ENCODE peak calls at places on chromosomes 6 and 20, in eight cellular contexts. B, X, G, W, M, U, R and E are unnamed samples.

GRCh38 chr6:4776967-4777925 is 1.0 kb downstream of the CDYL start:
- DNase-seq in B (peak; percentile 47), X (no peak), G (peak; percentile 67), W (peak; percentile 68), M (no peak), U (peak; percentile 39), R (no peak), E (peak; percentile 34)

GRCh38 chr6:167268683-167269280 is 22.3 kb upstream of the UNC93A start:
- DNase-seq in B (no peak), X (no peak), G (no peak), W (no peak), M (no peak), U (no peak), R (no peak), E (no peak)

GRCh38 chr6:29926081-29926794 is 16.1 kb upstream of the HLA-A start:
- DNase-seq in B (peak; percentile 54), X (peak; percentile 71), G (peak; percentile 71), W (no peak), M (no peak), U (peak; percentile 32), R (no peak), E (no peak)

GRCh38 chr20:39885975-39886649 is 802.9 kb downstream of the MAFB start:
- DNase-seq in B (peak; percentile 82), X (no peak), G (peak; percentile 64), W (no peak), M (peak; percentile 51), U (peak; percentile 88), R (no peak), E (no peak)

GRCh38 chr6:153059757-153060156 is 57.2 kb upstream of the MTRF1L start:
- DNase-seq in B (peak; percentile 8), X (no peak), G (no peak), W (no peak), M (no peak), U (no peak), R (no peak), E (no peak)

GRCh38 chr6:45502446-45502845 is 124.7 kb upstream of the SUPT3H start:
- DNase-seq in B (no peak), X (no peak), G (no peak), W (no peak), M (no peak), U (no peak), R (no peak), E (no peak)

GRCh38 chr20:37226889-37227288 is 34.7 kb downstream of the GHRH start:
- DNase-seq in B (peak; percentile 84), X (no peak), G (no peak), W (no peak), M (peak; percentile 47), U (peak; percentile 21), R (no peak), E (no peak)

GRCh38 chr6:143498428-143498827 is 13.1 kb downstream of the FUCA2 start:
- DNase-seq in B (no peak), X (no peak), G (no peak), W (no peak), M (no peak), U (no peak), R (no peak), E (no peak)

GRCh38 chr20:31674895-31675827 is 37.4 kb downstream of the COX4I2 start:
- DNase-seq in B (peak; percentile 75), X (no peak), G (peak; percentile 76), W (peak; percentile 77), M (peak; percentile 41), U (peak; percentile 64), R (no peak), E (no peak)

GRCh38 chr20:51767018-51767866 is 948 bp downstream of the ATP9A start:
- DNase-seq in B (peak; percentile 25), X (peak; percentile 95), G (peak; percentile 94), W (peak; percentile 50), M (peak; percentile 70), U (no peak), R (peak; percentile 85), E (peak; percentile 91)

GRCh38 chr6:30684386-30685156 is 1.9 kb downstream of the PPP1R18 start:
- DNase-seq in B (peak; percentile 22), X (no peak), G (peak; percentile 76), W (peak; percentile 54), M (peak; percentile 53), U (peak; percentile 44), R (no peak), E (peak; percentile 66)

GRCh38 chr20:10225439-10226080 is 6.9 kb downstream of the SNAP25 start:
- DNase-seq in B (peak; percentile 19), X (no peak), G (no peak), W (peak; percentile 8), M (no peak), U (no peak), R (no peak), E (no peak)

GRCh38 chr6:128455959-128456358 is 64.4 kb downstream of the PTPRK start:
- DNase-seq in B (no peak), X (no peak), G (no peak), W (no peak), M (no peak), U (peak; percentile 7), R (no peak), E (no peak)

GRCh38 chr6:128461517-128461916 is 58.9 kb downstream of the PTPRK start:
- DNase-seq in B (no peak), X (no peak), G (no peak), W (no peak), M (no peak), U (no peak), R (no peak), E (no peak)

GRCh38 chr6:128452713-128453112 is 67.7 kb downstream of the PTPRK start:
- DNase-seq in B (no peak), X (no peak), G (no peak), W (no peak), M (no peak), U (no peak), R (no peak), E (no peak)

GRCh38 chr6:128456510-128457244 is 63.7 kb downstream of the PTPRK start:
- DNase-seq in B (no peak), X (no peak), G (no peak), W (no peak), M (no peak), U (no peak), R (no peak), E (no peak)
- H3K27me3 ChIP-seq in B (no peaks in the 10 kb centered on the region), X (no peaks in the 10 kb centered on the region), G (no peaks in the 10 kb centered on the region), W (no peaks in the 10 kb centered on the region), M (no peaks in the 10 kb centered on the region), U (no peaks in the 10 kb centered on the region), R (no peaks in the 10 kb centered on the region), E (no peaks in the 10 kb centered on the region)

GRCh38 chr6:151303231-151303630 is 63.5 kb downstream of the AKAP12 start:
- DNase-seq in B (no peak), X (no peak), G (no peak), W (no peak), M (no peak), U (no peak), R (no peak), E (no peak)

GRCh38 chr6:151310852-151311767 is 71.3 kb downstream of the AKAP12 start:
- DNase-seq in B (no peak), X (no peak), G (no peak), W (no peak), M (no peak), U (no peak), R (no peak), E (no peak)

GRCh38 chr6:151306269-151306783 is 66.6 kb downstream of the AKAP12 start:
- DNase-seq in B (no peak), X (no peak), G (no peak), W (no peak), M (no peak), U (no peak), R (no peak), E (no peak)

GRCh38 chr6:151313060-151313459 is 73.3 kb downstream of the AKAP12 start:
- DNase-seq in B (no peak), X (no peak), G (no peak), W (no peak), M (no peak), U (no peak), R (no peak), E (no peak)

DNA sequence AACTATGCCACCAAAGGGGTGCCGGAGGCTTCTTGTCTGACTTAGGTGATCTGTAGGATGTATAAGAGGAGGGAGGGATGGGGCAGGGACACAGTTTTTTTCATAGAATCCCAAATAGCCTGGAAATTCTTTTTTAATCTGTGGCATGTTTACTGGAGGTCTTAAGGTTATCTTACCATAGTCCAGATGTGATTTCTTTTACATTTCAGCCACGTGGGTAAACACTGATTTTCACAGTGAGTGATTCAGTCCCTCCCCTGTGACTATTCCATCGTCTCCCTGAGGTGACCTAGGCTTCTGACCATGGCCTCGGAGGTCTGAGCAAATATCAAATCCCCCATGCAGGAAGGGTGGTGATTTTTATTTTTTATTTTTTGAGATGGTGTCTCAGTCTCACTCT is 67.7 kb downstream of the AKAP12 start:
- DNase-seq in B (no peak), X (no peak), G (no peak), W (no peak), M (no peak), U (peak; percentile 23), R (no peak), E (no peak)
- H3K4me1 ChIP-seq in B (no peaks in the 10 kb centered on the region), X (no peaks in the 10 kb centered on the region), G (no peaks in the 10 kb centered on the region), W (no peaks in the 10 kb centered on the region), M (no peaks in the 10 kb centered on the region), U (peaks cover 3% of the 10 kb centered on the region), R (peaks cover 2% of the 10 kb centered on the region), E (no peaks in the 10 kb centered on the region)

DNA sequence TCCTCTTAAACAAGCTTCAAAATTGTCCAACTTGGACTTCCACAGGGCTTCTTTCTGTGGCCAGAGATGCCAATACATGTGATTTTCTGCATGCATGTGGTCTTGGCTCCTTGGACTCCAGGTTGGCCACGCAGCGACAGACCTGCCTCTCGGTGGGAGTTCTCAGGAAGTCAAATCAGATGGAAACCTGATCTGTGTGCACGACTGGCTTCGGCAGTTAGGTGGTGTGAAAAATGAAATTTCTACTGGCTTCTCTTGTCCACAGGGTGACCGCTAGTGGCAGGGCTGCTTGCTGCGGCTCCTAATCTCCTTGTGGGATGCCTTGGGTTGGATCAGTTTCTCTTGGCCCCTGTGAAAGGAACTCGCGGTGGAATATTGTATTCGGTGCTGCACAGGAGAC is 57.3 kb downstream of the PHACTR3 start:
- DNase-seq in B (no peak), X (no peak), G (no peak), W (no peak), M (no peak), U (no peak), R (no peak), E (no peak)
- H3K27me3 ChIP-seq in B (no peaks in the 10 kb centered on the region), X (no peaks in the 10 kb centered on the region), G (peaks cover 4% of the 10 kb centered on the region), W (peaks cover 17% of the 10 kb centered on the region), M (peaks cover 14% of the 10 kb centered on the region), U (no peaks in the 10 kb centered on the region), R (peaks cover 37% of the 10 kb centered on the region), E (no peaks in the 10 kb centered on the region)

GRCh38 chr6:73706971-73707370 is 11.0 kb downstream of the CD109 start:
- DNase-seq in B (no peak), X (no peak), G (no peak), W (no peak), M (no peak), U (no peak), R (no peak), E (no peak)

GRCh38 chr6:73704798-73705197 is 8.8 kb downstream of the CD109 start:
- DNase-seq in B (no peak), X (no peak), G (no peak), W (no peak), M (no peak), U (no peak), R (no peak), E (no peak)

GRCh38 chr6:73703514-73703913 is 7.5 kb downstream of the CD109 start:
- DNase-seq in B (no peak), X (no peak), G (no peak), W (no peak), M (no peak), U (no peak), R (no peak), E (no peak)

GRCh38 chr6:73702444-73702843 is 6.4 kb downstream of the CD109 start:
- DNase-seq in B (no peak), X (no peak), G (no peak), W (no peak), M (no peak), U (no peak), R (no peak), E (no peak)

GRCh38 chr6:73704260-73704659 is 8.3 kb downstream of the CD109 start:
- DNase-seq in B (peak; percentile 96), X (no peak), G (no peak), W (no peak), M (no peak), U (peak; percentile 99), R (peak; percentile 93), E (no peak)
- H3K4me1 ChIP-seq in B (peaks cover 3% of the 10 kb centered on the region), X (no peaks in the 10 kb centered on the region), G (no peaks in the 10 kb centered on the region), W (no peaks in the 10 kb centered on the region), M (no peaks in the 10 kb centered on the region), U (peaks cover 4% of the 10 kb centered on the region), R (peaks cover 34% of the 10 kb centered on the region), E (no peaks in the 10 kb centered on the region)